ENCODE peak calls at places on chromosomes 5 and 9, in ten cellular contexts. F is keratinocyte, K is kidney, D is neural progenitor cell, Q is adipocyte, P is astrocyte, M is mesendoderm, A is GM23248, X is endodermal cell, E is fibroblast of lung. Y is an unnamed sample. For H3K4me1 and H3K36me3, the result is how much of the 10 kb centered on the place peaks cover.

GRCh38 chr5:7096294-7096693 is 299.6 kb upstream of the ADCY2 start:
- DNase-seq in F (no peak), K (no peak), D (no peak), Q (no peak), P (no peak), M (no peak), A (no peak), X (no peak), E (no peak), Y (no peak)

GRCh38 chr9:82273121-82273520 is 284.5 kb downstream of the SPATA31D1 start:
- DNase-seq in F (no peak), K (no peak), D (no peak), Q (peak), P (peak), M (no peak), A (peak), X (no peak), E (peak), Y (no peak)

GRCh38 chr5:157649091-157649490 is 3.1 kb downstream of the SOX30 start:
- DNase-seq in F (no peak), K (no peak), D (no peak), Q (no peak), P (no peak), M (no peak), A (no peak), X (no peak), E (no peak), Y (no peak)

GRCh38 chr9:114779352-114779845 is 26.4 kb downstream of the TNFSF15 start:
- DNase-seq in F (no peak), K (peak), D (no peak), Q (peak), P (peak), M (no peak), A (peak), X (no peak), E (peak), Y (peak)

GRCh38 chr5:33781286-33781685 is 110.5 kb downstream of the ADAMTS12 start:
- DNase-seq in F (no peak), K (no peak), D (peak), Q (peak), P (peak), M (peak), A (peak), X (no peak), E (peak), Y (no peak)

GRCh38 chr9:16445141-16445920 is 425.1 kb downstream of the BNC2 start:
- DNase-seq in F (no peak), K (no peak), D (no peak), Q (peak), P (peak), M (no peak), A (peak), X (no peak), E (peak), Y (no peak)

GRCh38 chr5:157387683-157388093 is 72.3 kb upstream of the NIPAL4 start:
- DNase-seq in F (no peak), K (no peak), D (no peak), Q (peak), P (peak), M (peak), A (peak), X (no peak), E (peak), Y (no peak)

GRCh38 chr5:150585781-150586461 is 54.5 kb upstream of the SYNPO start:
- DNase-seq in F (no peak), K (no peak), D (no peak), Q (no peak), P (no peak), M (no peak), A (no peak), X (peak), E (no peak), Y (peak)

GRCh38 chr5:143002459-143003327 is 232.5 kb downstream of the ARHGAP26 start:
- DNase-seq in F (no peak), K (no peak), D (peak), Q (peak), P (peak), M (peak), A (peak), X (peak), E (peak), Y (no peak)

GRCh38 chr9:114652776-114653555 is 4.6 kb downstream of the TEX53 start:
- DNase-seq in F (no peak), K (no peak), D (no peak), Q (peak), P (peak), M (no peak), A (peak), X (no peak), E (peak), Y (no peak)

GRCh38 chr5:179307006-179307800 is 38.1 kb downstream of the ADAMTS2 start:
- DNase-seq in F (no peak), K (peak), D (no peak), Q (no peak), P (no peak), M (no peak), A (peak), X (no peak), E (no peak), Y (no peak)

GRCh38 chr5:33227746-33228145 is 213.0 kb upstream of the TARS1 start:
- DNase-seq in F (no peak), K (no peak), D (peak), Q (peak), P (peak), M (peak), A (no peak), X (no peak), E (peak), Y (no peak)

GRCh38 chr9:74526215-74526614 is 29.1 kb downstream of the RORB start:
- DNase-seq in F (no peak), K (no peak), D (no peak), Q (no peak), P (peak), M (no peak), A (no peak), X (no peak), E (peak), Y (no peak)

GRCh38 chr9:102518324-102518723 is 476.8 kb upstream of the CYLC2 start:
- DNase-seq in F (no peak), K (no peak), D (no peak), Q (no peak), P (no peak), M (no peak), A (no peak), X (no peak), E (no peak), Y (no peak)

GRCh38 chr5:103186152-103186551 is 66.1 kb downstream of the PPIP5K2 start:
- DNase-seq in F (no peak), K (no peak), D (no peak), Q (no peak), P (no peak), M (no peak), A (no peak), X (no peak), E (no peak), Y (no peak)

GRCh38 chr5:175457466-175457865 is 13.5 kb upstream of the DRD1 start:
- DNase-seq in F (no peak), K (no peak), D (no peak), Q (no peak), P (no peak), M (peak), A (no peak), X (no peak), E (no peak), Y (no peak)

GRCh38 chr9:114286146-114286679 is 36.7 kb upstream of the ORM1 start:
- DNase-seq in F (no peak), K (peak), D (no peak), Q (no peak), P (no peak), M (no peak), A (no peak), X (peak), E (no peak), Y (no peak)

GRCh38 chr5:114053377-114053776 is 308.5 kb upstream of the KCNN2 start:
- DNase-seq in F (no peak), K (no peak), D (no peak), Q (no peak), P (no peak), M (no peak), A (no peak), X (no peak), E (no peak), Y (no peak)

DNA sequence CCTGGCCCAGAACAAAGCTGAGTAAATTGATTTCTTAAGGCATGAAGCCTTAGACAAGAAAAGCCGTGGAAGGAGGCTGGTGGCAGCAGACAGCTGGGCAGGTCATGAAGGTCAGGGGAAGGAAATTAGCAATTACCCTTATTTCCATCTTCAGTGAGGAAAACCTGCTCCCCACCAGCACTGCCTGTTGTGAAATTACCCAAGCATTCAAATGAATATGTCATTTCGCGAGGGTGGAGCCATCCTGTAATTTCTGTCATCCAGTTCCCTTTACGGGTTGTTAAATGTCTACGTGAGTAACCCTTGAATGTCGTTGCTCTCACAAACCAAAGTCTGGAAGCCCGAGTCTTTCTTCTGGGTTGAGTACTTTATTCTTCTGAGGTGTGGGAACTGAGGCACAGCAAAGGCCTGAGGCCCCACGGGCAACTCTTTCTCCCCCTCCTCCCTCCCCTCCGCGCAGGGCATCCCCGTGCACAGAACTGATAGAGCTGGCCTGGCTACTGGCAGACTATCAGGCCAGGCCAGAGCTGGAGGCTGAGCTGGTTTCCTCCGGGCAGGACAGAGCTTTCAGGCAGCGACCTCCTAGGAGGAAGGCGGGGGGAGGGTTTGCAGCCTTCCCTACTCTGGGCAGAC is 22.0 kb upstream of the AK3 start:
- DNase-seq in F (no peak), K (peak), D (peak), Q (no peak), P (no peak), M (peak), A (peak), X (peak), E (peak), Y (peak)
- H3K9ac ChIP-seq in F (no peak), K (peak), D (no peak), Q (no peak), P (peak), M (no peak), A (no peak), X (no peak), E (no peak), Y (peak)

DNA sequence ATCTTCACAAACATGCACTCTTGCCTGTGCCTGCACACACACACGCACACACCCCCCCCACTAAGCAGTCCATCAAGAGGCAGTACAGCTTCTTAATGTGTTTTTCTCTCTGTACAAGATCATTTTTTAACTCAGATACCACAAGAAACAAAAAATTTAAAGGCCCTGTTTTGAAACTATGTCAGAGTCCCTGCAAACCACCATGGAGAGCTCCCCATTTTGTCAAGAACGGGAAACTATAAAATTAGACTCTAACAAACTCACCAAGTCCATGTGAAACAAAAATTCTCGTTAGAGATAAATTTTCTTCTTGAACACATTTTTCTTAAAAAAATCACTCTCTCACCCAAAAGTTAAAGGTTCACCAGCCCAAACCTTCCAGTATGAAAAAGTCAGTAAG is 86.3 kb downstream of the ELAVL2 start:
- DNase-seq in F (no peak), K (no peak), D (no peak), Q (no peak), P (no peak), M (no peak), A (no peak), X (no peak), E (no peak), Y (no peak)
- H3K4me1 ChIP-seq in F (under half), K (under half), D (half or more), Q (under half), P (under half), M (under half), A (under half), X (under half), E (under half), Y (under half)

DNA sequence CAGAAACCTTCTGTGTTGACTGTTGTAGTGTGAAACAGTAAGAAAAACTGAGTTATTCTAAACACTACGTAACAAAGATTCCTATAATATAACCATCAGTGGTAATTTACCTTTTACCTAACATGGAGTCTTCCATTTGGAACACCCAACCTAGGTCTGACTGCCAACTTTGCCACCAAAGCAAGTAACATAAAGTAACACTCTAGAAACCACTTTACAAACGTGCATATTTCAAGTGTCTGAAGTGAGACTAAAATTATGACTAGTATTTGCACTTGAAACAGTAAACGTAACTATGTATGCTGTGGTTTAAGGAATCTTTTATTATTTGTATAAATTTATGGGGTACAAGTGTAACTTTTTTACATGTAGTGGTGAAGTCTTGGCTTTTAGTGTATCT is 95.6 kb downstream of the SERINC5 start:
- DNase-seq in F (no peak), K (no peak), D (no peak), Q (no peak), P (no peak), M (no peak), A (no peak), X (no peak), E (no peak), Y (no peak)
- H3K36me3 ChIP-seq in F (under half), K (under half), D (under half), Q (under half), P (under half), M (under half), A (under half), X (half or more), E (under half), Y (under half)

DNA sequence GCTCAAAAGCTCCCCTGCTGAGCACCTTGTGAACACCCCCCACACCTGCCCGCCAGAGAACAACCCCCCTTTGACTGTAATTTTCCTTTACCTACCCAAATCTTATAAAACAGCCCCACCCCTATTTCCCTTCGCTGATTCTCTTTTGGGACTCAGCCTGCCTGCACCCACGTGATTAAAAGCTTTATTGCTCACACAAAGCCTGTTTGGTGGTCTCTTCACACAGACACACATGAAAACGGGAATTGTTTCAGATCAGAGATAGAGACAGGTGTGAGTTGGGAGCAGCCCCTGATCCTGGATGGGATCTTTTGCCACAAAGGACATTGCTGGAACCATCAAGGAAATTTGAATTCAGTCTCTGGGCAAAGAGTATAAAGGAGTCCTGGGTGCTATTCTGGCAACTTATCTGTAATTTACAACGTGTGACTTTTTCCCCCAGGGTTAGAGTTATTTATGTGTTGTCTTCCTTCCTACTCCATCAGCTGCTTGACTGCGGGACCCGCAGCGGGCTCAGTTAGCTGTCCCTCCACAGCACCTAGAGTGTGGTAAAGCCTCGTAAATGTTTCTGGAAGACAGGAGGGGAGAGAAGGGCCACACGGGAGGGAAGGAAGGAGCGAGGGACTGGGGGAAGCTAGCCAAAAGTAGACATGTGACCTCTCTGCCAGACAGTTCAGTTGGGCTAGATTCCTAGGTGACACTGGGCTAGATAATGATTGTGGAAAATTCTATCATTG is 437.0 kb downstream of the ZNF608 start:
- DNase-seq in F (no peak), K (no peak), D (peak), Q (no peak), P (no peak), M (peak), A (no peak), X (peak), E (no peak), Y (no peak)
- H3K9ac ChIP-seq in F (no peak), K (no peak), D (no peak), Q (no peak), P (no peak), M (peak), A (no peak), X (peak), E (no peak), Y (no peak)

Y was measured in colonic mucosa.